ENCODE peak calls at places on chromosomes 11 and 22, in four cellular contexts. O, S, U and M are unnamed samples.
A peak's percentile ranks its signal among the peaks of the same experiment; 100 is the strongest.

GRCh38 chr22:40263191-40263590 is 83.1 kb upstream of the ADSL start:
- DNase-seq in O (no peak), S (peak; percentile 80), U (peak; percentile 54), M (no peak)

GRCh38 chr11:11288972-11289616 is 64.0 kb downstream of the CSNK2A3 start:
- DNase-seq in O (no peak), S (no peak), U (no peak), M (no peak)

GRCh38 chr11:130891326-130891725 is 25.0 kb downstream of the SNX19 start:
- DNase-seq in O (no peak), S (peak; percentile 80), U (peak; percentile 51), M (peak; percentile 75)

GRCh38 chr11:17388609-17389204 is at the start of gene KCNJ11:
- DNase-seq in O (peak; percentile 51), S (no peak), U (no peak), M (no peak)

GRCh38 chr11:131880279-131880678 is 509.9 kb downstream of the NTM start:
- DNase-seq in O (no peak), S (no peak), U (no peak), M (no peak)

GRCh38 chr22:50437511-50438304 is 37.1 kb downstream of the SBF1 start:
- DNase-seq in O (no peak), S (no peak), U (no peak), M (no peak)

GRCh38 chr11:70068950-70069349 is 9.2 kb upstream of the ANO1 start:
- DNase-seq in O (no peak), S (no peak), U (no peak), M (no peak)

GRCh38 chr22:42562282-42562681 is 8.5 kb downstream of the SERHL2 start:
- DNase-seq in O (no peak), S (no peak), U (no peak), M (no peak)

GRCh38 chr11:36075053-36075452 is 131.2 kb downstream of the LDLRAD3 start:
- DNase-seq in O (no peak), S (peak; percentile 93), U (peak; percentile 86), M (peak; percentile 88)

GRCh38 chr11:116636341-116636968 is 136.3 kb downstream of the BUD13 start:
- DNase-seq in O (no peak), S (no peak), U (no peak), M (no peak)

GRCh38 chr22:37115032-37115431 is 5.5 kb upstream of the TMPRSS6 start:
- DNase-seq in O (no peak), S (no peak), U (no peak), M (no peak)

GRCh38 chr11:35529971-35530495 is 4.6 kb upstream of the PAMR1 start:
- DNase-seq in O (no peak), S (no peak), U (peak; percentile 94), M (peak; percentile 86)

GRCh38 chr11:46309669-46310288 is 32.3 kb downstream of the CREB3L1 start:
- DNase-seq in O (no peak), S (no peak), U (no peak), M (no peak)

GRCh38 chr22:45885941-45886395 is 91.0 kb downstream of the WNT7B start:
- DNase-seq in O (no peak), S (no peak), U (no peak), M (no peak)

GRCh38 chr11:66235141-66235540 is 33.3 kb upstream of the RAB1B start:
- DNase-seq in O (no peak), S (no peak), U (no peak), M (no peak)

GRCh38 chr11:76284161-76284560 is 77.9 kb upstream of the WNT11 start:
- DNase-seq in O (no peak), S (no peak), U (no peak), M (no peak)

GRCh38 chr11:72780291-72781062 is 13.4 kb downstream of the STARD10 start:
- DNase-seq in O (no peak), S (no peak), U (no peak), M (no peak)

GRCh38 chr11:66951927-66952337 is 6.3 kb downstream of the PC start:
- DNase-seq in O (peak; percentile 23), S (peak; percentile 18), U (no peak), M (peak; percentile 70)

GRCh38 chr11:92424281-92424680 is 199.7 kb downstream of the FAT3 start:
- DNase-seq in O (no peak), S (no peak), U (peak; percentile 44), M (peak; percentile 79)

GRCh38 chr22:37166675-37167066 is 17.0 kb upstream of the IL2RB start:
- DNase-seq in O (no peak), S (peak; percentile 82), U (peak; percentile 80), M (peak; percentile 69)

GRCh38 chr11:69644071-69644961 is 3.4 kb downstream of the CCND1 start:
- DNase-seq in O (no peak), S (peak; percentile 29), U (peak; percentile 91), M (peak; percentile 94)

GRCh38 chr22:33577862-33578411 is 342.3 kb downstream of the LARGE1 start:
- DNase-seq in O (no peak), S (no peak), U (no peak), M (no peak)

GRCh38 chr11:27757953-27758352 is 57.7 kb upstream of the BDNF start:
- DNase-seq in O (no peak), S (no peak), U (peak; percentile 68), M (peak; percentile 20)

GRCh38 chr11:95911369-95911759 is 12.5 kb downstream of the MTMR2 start:
- DNase-seq in O (no peak), S (no peak), U (no peak), M (no peak)

GRCh38 chr22:46057762-46058420 is 80.9 kb upstream of the WNT7B start:
- DNase-seq in O (peak; percentile 61), S (no peak), U (peak; percentile 81), M (peak; percentile 74)

GRCh38 chr11:20639688-20640087 is 29.7 kb upstream of the NELL1 start:
- DNase-seq in O (no peak), S (no peak), U (no peak), M (no peak)

GRCh38 chr11:117011541-117011908 is 86.7 kb downstream of the SIK3 start:
- DNase-seq in O (no peak), S (no peak), U (peak; percentile 91), M (no peak)

GRCh38 chr11:116261616-116262015 is 511.2 kb downstream of the BUD13 start:
- DNase-seq in O (no peak), S (no peak), U (no peak), M (no peak)

GRCh38 chr11:1531418-1531817 is 40.7 kb downstream of the DUSP8 start:
- DNase-seq in O (no peak), S (no peak), U (no peak), M (no peak)

GRCh38 chr11:17735823-17736772 is 1.5 kb downstream of the KCNC1 start:
- DNase-seq in O (no peak), S (no peak), U (no peak), M (no peak)

GRCh38 chr11:10050561-10050960 is 243.5 kb downstream of the SBF2 start:
- DNase-seq in O (no peak), S (peak; percentile 19), U (peak; percentile 67), M (peak; percentile 57)

GRCh38 chr11:30125461-30125860 is 105.4 kb upstream of the FSHB start:
- DNase-seq in O (no peak), S (no peak), U (no peak), M (no peak)

GRCh38 chr22:28034760-28035401 is 115.8 kb upstream of the PITPNB start:
- DNase-seq in O (peak; percentile 78), S (peak; percentile 86), U (peak; percentile 88), M (peak; percentile 54)